ENCODE peak calls at places on chromosomes 1 and 21, in four cellular contexts. One of them, this sample, is unnamed.

GRCh38 chr1:104706631-104707147 is 957.0 kb downstream of the AMY1C start:
- DNase-seq in brain microvascular endothelial cell: no peak
- DNase-seq in Panc1: no peak
- DNase-seq in left ventricle myocardium inferior: no peak
- DNase-seq in this sample: no peak

GRCh38 chr1:73998348-73998959 is 199.5 kb downstream of the LRRIQ3 start:
- DNase-seq in brain microvascular endothelial cell: no peak
- DNase-seq in Panc1: peak
- DNase-seq in left ventricle myocardium inferior: no peak
- DNase-seq in this sample: no peak

GRCh38 chr1:223844962-223845809 is 561 bp downstream of the TP53BP2 start:
- DNase-seq in brain microvascular endothelial cell: peak
- DNase-seq in Panc1: no peak
- DNase-seq in left ventricle myocardium inferior: peak
- DNase-seq in this sample: peak

GRCh38 chr1:88210088-88210825 is 473.8 kb upstream of the PKN2 start:
- DNase-seq in brain microvascular endothelial cell: no peak
- DNase-seq in Panc1: no peak
- DNase-seq in left ventricle myocardium inferior: no peak
- DNase-seq in this sample: no peak

GRCh38 chr1:168491527-168492164 is 52.2 kb downstream of the XCL2 start:
- DNase-seq in brain microvascular endothelial cell: no peak
- DNase-seq in Panc1: no peak
- DNase-seq in left ventricle myocardium inferior: no peak
- DNase-seq in this sample: no peak

GRCh38 chr1:44433209-44433608 is 28.2 kb downstream of the RNF220 start:
- DNase-seq in brain microvascular endothelial cell: no peak
- DNase-seq in Panc1: no peak
- DNase-seq in left ventricle myocardium inferior: no peak
- DNase-seq in this sample: no peak

GRCh38 chr1:228464487-228464983 is 22.6 kb upstream of the RNF187 start:
- DNase-seq in brain microvascular endothelial cell: peak
- DNase-seq in Panc1: no peak
- DNase-seq in left ventricle myocardium inferior: peak
- DNase-seq in this sample: peak

GRCh38 chr21:34728479-34728878 is 59.7 kb downstream of the CLIC6 start:
- DNase-seq in brain microvascular endothelial cell: no peak
- DNase-seq in Panc1: no peak
- DNase-seq in left ventricle myocardium inferior: no peak
- DNase-seq in this sample: no peak

GRCh38 chr1:15031251-15031930 is 122.2 kb upstream of the TMEM51 start:
- DNase-seq in brain microvascular endothelial cell: peak
- DNase-seq in Panc1: no peak
- DNase-seq in left ventricle myocardium inferior: no peak
- DNase-seq in this sample: no peak

GRCh38 chr21:43864313-43864805 is 664 bp upstream of the AGPAT3 start:
- DNase-seq in brain microvascular endothelial cell: no peak
- DNase-seq in Panc1: no peak
- DNase-seq in left ventricle myocardium inferior: peak
- DNase-seq in this sample: no peak

GRCh38 chr1:108049083-108049819 is 84.3 kb upstream of the VAV3 start:
- DNase-seq in brain microvascular endothelial cell: peak
- DNase-seq in Panc1: no peak
- DNase-seq in left ventricle myocardium inferior: peak
- DNase-seq in this sample: peak

GRCh38 chr1:15261155-15262002 is 14.4 kb downstream of the FHAD1 start:
- DNase-seq in brain microvascular endothelial cell: no peak
- DNase-seq in Panc1: no peak
- DNase-seq in left ventricle myocardium inferior: peak
- DNase-seq in this sample: peak

GRCh38 chr1:189237008-189237407 is 1240.7 kb downstream of the BRINP3 start:
- DNase-seq in brain microvascular endothelial cell: no peak
- DNase-seq in Panc1: no peak
- DNase-seq in left ventricle myocardium inferior: no peak
- DNase-seq in this sample: no peak

GRCh38 chr1:109185357-109185756 is 28.4 kb upstream of the SARS1 start:
- DNase-seq in brain microvascular endothelial cell: peak
- DNase-seq in Panc1: no peak
- DNase-seq in left ventricle myocardium inferior: no peak
- DNase-seq in this sample: no peak

GRCh38 chr1:58781541-58782307 is 2.1 kb downstream of the JUN start:
- DNase-seq in brain microvascular endothelial cell: no peak
- DNase-seq in Panc1: no peak
- DNase-seq in left ventricle myocardium inferior: peak
- DNase-seq in this sample: peak

GRCh38 chr1:150976401-150976821 is 1.8 kb upstream of the CERS2 start:
- DNase-seq in brain microvascular endothelial cell: no peak
- DNase-seq in Panc1: no peak
- DNase-seq in left ventricle myocardium inferior: no peak
- DNase-seq in this sample: no peak

GRCh38 chr1:150974580-150975478 is at the start of gene CERS2:
- DNase-seq in brain microvascular endothelial cell: peak
- DNase-seq in Panc1: no peak
- DNase-seq in left ventricle myocardium inferior: peak
- DNase-seq in this sample: peak

GRCh38 chr1:150979007-150979722 is 2.9 kb upstream of the ANXA9 start:
- DNase-seq in brain microvascular endothelial cell: peak
- DNase-seq in Panc1: peak
- DNase-seq in left ventricle myocardium inferior: peak
- DNase-seq in this sample: peak

GRCh38 chr1:150979723-150980056 is 2.4 kb upstream of the ANXA9 start:
- DNase-seq in brain microvascular endothelial cell: no peak
- DNase-seq in Panc1: no peak
- DNase-seq in left ventricle myocardium inferior: no peak
- DNase-seq in this sample: no peak

GRCh38 chr1:150976879-150977694 is 2.5 kb upstream of the CERS2 start:
- DNase-seq in brain microvascular endothelial cell: no peak
- DNase-seq in Panc1: peak
- DNase-seq in left ventricle myocardium inferior: peak
- DNase-seq in this sample: peak
- H3K27ac ChIP-seq in brain microvascular endothelial cell: no peak
- H3K27ac ChIP-seq in Panc1: peak
- H3K27ac ChIP-seq in left ventricle myocardium inferior: peak
- H3K27ac ChIP-seq in this sample: peak

GRCh38 chr1:216630532-216630931 is 92.7 kb downstream of the ESRRG start:
- DNase-seq in brain microvascular endothelial cell: no peak
- DNase-seq in Panc1: no peak
- DNase-seq in left ventricle myocardium inferior: no peak
- DNase-seq in this sample: no peak

GRCh38 chr1:216626394-216627067 is 96.7 kb downstream of the ESRRG start:
- DNase-seq in brain microvascular endothelial cell: no peak
- DNase-seq in Panc1: no peak
- DNase-seq in left ventricle myocardium inferior: no peak
- DNase-seq in this sample: no peak

GRCh38 chr1:216621536-216621935 is 101.7 kb downstream of the ESRRG start:
- DNase-seq in brain microvascular endothelial cell: no peak
- DNase-seq in Panc1: no peak
- DNase-seq in left ventricle myocardium inferior: no peak
- DNase-seq in this sample: no peak

GRCh38 chr1:216632980-216633379 is 90.2 kb downstream of the ESRRG start:
- DNase-seq in brain microvascular endothelial cell: no peak
- DNase-seq in Panc1: no peak
- DNase-seq in left ventricle myocardium inferior: no peak
- DNase-seq in this sample: no peak

GRCh38 chr1:216627252-216627651 is 96.0 kb downstream of the ESRRG start:
- DNase-seq in brain microvascular endothelial cell: no peak
- DNase-seq in Panc1: no peak
- DNase-seq in left ventricle myocardium inferior: no peak
- DNase-seq in this sample: no peak
- TF ChIP-seq CTCF in brain microvascular endothelial cell: no peak
- TF ChIP-seq CTCF in Panc1: no peak
- TF ChIP-seq CTCF in left ventricle myocardium inferior: peak
- TF ChIP-seq CTCF in this sample: no peak

DNA sequence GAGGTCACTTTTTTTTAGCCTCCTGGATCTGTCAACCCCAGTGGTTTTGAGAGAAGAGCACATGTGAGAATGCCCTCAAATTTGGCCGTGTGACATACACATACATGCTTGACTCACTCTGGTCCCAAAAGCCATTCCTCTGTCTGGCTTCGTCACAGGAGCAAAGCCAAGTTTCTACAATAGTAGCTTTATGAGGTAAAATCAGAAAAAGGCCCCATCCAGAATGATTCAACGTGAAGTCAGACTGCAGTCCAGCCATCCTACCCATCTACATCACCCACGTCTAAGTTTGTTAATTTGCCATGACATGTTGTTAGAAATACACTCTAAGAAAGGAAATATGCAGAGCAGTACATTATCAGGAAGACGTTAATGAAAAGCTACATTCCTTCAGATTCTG is 245.2 kb downstream of the SDCCAG8 start:
- DNase-seq in brain microvascular endothelial cell: peak
- DNase-seq in Panc1: no peak
- DNase-seq in left ventricle myocardium inferior: no peak
- DNase-seq in this sample: no peak
- H3K27ac ChIP-seq in brain microvascular endothelial cell: no peak
- H3K27ac ChIP-seq in Panc1: no peak
- H3K27ac ChIP-seq in left ventricle myocardium inferior: no peak
- H3K27ac ChIP-seq in this sample: no peak

DNA sequence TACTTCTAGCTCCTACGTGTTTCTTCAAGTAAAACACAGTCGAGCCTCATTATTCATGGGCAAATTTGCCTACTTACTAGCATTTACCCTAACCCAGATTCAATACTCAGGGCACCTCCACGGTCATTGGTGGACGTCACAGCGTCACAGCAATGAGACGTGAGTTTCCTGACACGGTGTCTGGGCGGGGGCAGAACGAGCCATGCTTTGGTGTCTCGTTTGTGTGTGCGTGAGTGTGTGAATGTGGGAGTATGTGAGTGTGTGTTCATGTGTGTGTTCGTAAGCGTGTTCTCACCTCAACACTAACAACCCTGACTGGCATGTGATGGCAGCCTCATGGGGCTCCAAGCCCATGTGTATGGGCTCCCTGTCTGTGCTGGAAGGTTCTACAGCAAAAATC is 17.5 kb upstream of the COL18A1 start:
- DNase-seq in brain microvascular endothelial cell: no peak
- DNase-seq in Panc1: no peak
- DNase-seq in left ventricle myocardium inferior: peak
- DNase-seq in this sample: no peak
- TF ChIP-seq CTCF in brain microvascular endothelial cell: no peak
- TF ChIP-seq CTCF in Panc1: no peak
- TF ChIP-seq CTCF in left ventricle myocardium inferior: no peak
- TF ChIP-seq CTCF in this sample: no peak

DNA sequence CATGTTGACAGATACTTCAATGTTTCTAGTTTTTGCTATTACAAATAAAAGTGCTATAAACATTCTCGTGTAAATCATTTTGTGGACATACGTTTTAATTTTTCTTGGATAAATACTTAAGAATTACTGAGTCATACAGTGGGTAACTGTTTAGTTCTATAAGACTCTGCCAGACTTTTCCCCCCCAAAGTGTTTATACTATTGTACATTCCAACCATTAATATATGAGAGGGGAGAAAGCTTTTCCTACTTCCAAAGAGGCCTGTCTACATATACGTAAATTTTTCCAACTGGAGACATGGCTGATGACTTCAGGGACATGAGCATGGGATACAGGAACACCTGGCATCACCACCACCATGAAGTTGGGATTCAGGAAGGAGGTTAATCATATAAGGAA is 17.0 kb upstream of the REG4 start:
- DNase-seq in brain microvascular endothelial cell: no peak
- DNase-seq in Panc1: no peak
- DNase-seq in left ventricle myocardium inferior: no peak
- DNase-seq in this sample: no peak
- H3K27ac ChIP-seq in brain microvascular endothelial cell: no peak
- H3K27ac ChIP-seq in Panc1: no peak
- H3K27ac ChIP-seq in left ventricle myocardium inferior: no peak
- H3K27ac ChIP-seq in this sample: no peak

GRCh38 chr1:1954831-1955441 is 35.9 kb upstream of the TMEM52 start:
- DNase-seq in brain microvascular endothelial cell: no peak
- DNase-seq in Panc1: no peak
- DNase-seq in left ventricle myocardium inferior: no peak
- DNase-seq in this sample: peak
- TF ChIP-seq CTCF in brain microvascular endothelial cell: peak
- TF ChIP-seq CTCF in Panc1: peak
- TF ChIP-seq CTCF in left ventricle myocardium inferior: no peak
- TF ChIP-seq CTCF in this sample: no peak

GRCh38 chr1:30886710-30887428 is 21.7 kb downstream of the SDC3 start:
- DNase-seq in brain microvascular endothelial cell: no peak
- DNase-seq in Panc1: no peak
- DNase-seq in left ventricle myocardium inferior: no peak
- DNase-seq in this sample: no peak
- H3K27ac ChIP-seq in brain microvascular endothelial cell: no peak
- H3K27ac ChIP-seq in Panc1: no peak
- H3K27ac ChIP-seq in left ventricle myocardium inferior: no peak
- H3K27ac ChIP-seq in this sample: no peak

GRCh38 chr1:166676981-166677380 is 162.3 kb upstream of the POGK start:
- DNase-seq in brain microvascular endothelial cell: no peak
- DNase-seq in Panc1: no peak
- DNase-seq in left ventricle myocardium inferior: no peak
- DNase-seq in this sample: no peak
- TF ChIP-seq CTCF in brain microvascular endothelial cell: no peak
- TF ChIP-seq CTCF in Panc1: no peak
- TF ChIP-seq CTCF in left ventricle myocardium inferior: no peak
- TF ChIP-seq CTCF in this sample: no peak